ENCODE peak calls at places on chromosomes 16 and 17, in seven cellular contexts. M is adrenal gland, G is dorsolateral prefrontal cortex, T is keratinocyte, N is coronary artery, V is WTC11, E is pancreas. J is an unnamed sample.

GRCh38 chr17:31453896-31454295 is 62.4 kb downstream of the RAB11FIP4 start:
- DNase-seq in E (no peak), G (no peak), T (no peak), N (no peak), V (no peak), M (no peak), J (no peak)

GRCh38 chr17:63693411-63694113 is 6.4 kb downstream of the LIMD2 start:
- DNase-seq in G (no peak), M (no peak), T (no peak), V (no peak), N (no peak), E (no peak), J (no peak)

GRCh38 chr16:89207993-89208392 is 7.7 kb upstream of the SLC22A31 start:
- DNase-seq in V (no peak), E (no peak), N (no peak), G (no peak), T (no peak), M (no peak), J (no peak)

GRCh38 chr17:20189979-20190378 is 180.8 kb downstream of the SPECC1 start:
- DNase-seq in V (no peak), N (no peak), G (no peak), T (no peak), M (no peak), E (no peak), J (no peak)

GRCh38 chr16:28264656-28265055 is 27.7 kb upstream of the SBK1 start:
- DNase-seq in E (no peak), T (no peak), M (peak; percentile 30), V (no peak), G (peak; percentile 30), N (no peak), J (peak; percentile 23)

GRCh38 chr17:64657610-64658125 is 4.4 kb downstream of the SMURF2 start:
- DNase-seq in V (no peak), N (no peak), E (no peak), M (no peak), T (no peak), G (no peak), J (no peak)

GRCh38 chr17:73773702-73774101 is 129.5 kb upstream of the SDK2 start:
- DNase-seq in N (no peak), G (no peak), V (no peak), E (no peak), T (no peak), M (no peak), J (no peak)

GRCh38 chr16:71709231-71709781 is 15.2 kb downstream of the PHLPP2 start:
- DNase-seq in V (no peak), T (no peak), G (no peak), M (no peak), N (no peak), E (no peak), J (peak; percentile 37)

GRCh38 chr16:57367111-57367752 is 5.1 kb upstream of the CX3CL1 start:
- DNase-seq in G (no peak), V (no peak), E (peak; percentile 57), T (no peak), M (no peak), N (no peak), J (no peak)

GRCh38 chr16:22191966-22192260 is 14.2 kb upstream of the EEF2K start:
- DNase-seq in M (peak; percentile 50), G (no peak), V (no peak), T (no peak), E (no peak), N (no peak), J (peak; percentile 46)

GRCh38 chr17:29051731-29052130 is 8.8 kb downstream of the PIPOX start:
- DNase-seq in N (no peak), E (no peak), M (no peak), T (no peak), V (no peak), G (no peak), J (no peak)

GRCh38 chr16:86089986-86090385 is 191.0 kb downstream of the IRF8 start:
- DNase-seq in M (no peak), N (no peak), V (no peak), T (no peak), G (no peak), E (no peak), J (no peak)

GRCh38 chr16:29926675-29927522 is 873 bp upstream of the KCTD13 start:
- DNase-seq in E (peak; percentile 46), G (no peak), V (no peak), N (no peak), M (peak; percentile 68), T (no peak), J (no peak)

GRCh38 chr17:32124985-32125847 is 17.1 kb upstream of the RHOT1 start:
- DNase-seq in E (no peak), N (no peak), M (no peak), T (no peak), V (no peak), G (no peak), J (no peak)

GRCh38 chr16:17416461-17417221 is 54.1 kb downstream of the XYLT1 start:
- DNase-seq in V (peak; percentile 31), N (no peak), T (no peak), M (peak; percentile 64), G (no peak), E (peak; percentile 38), J (peak; percentile 5)

GRCh38 chr17:78289802-78290363 is 58.5 kb downstream of the TMEM235 start:
- DNase-seq in N (no peak), T (peak; percentile 69), G (peak; percentile 51), E (peak; percentile 79), V (peak; percentile 78), M (peak; percentile 82), J (peak; percentile 97)

GRCh38 chr17:80106176-80106575 is 4.8 kb downstream of the GAA start:
- DNase-seq in M (no peak), T (no peak), G (peak; percentile 13), N (no peak), V (no peak), E (no peak), J (no peak)

GRCh38 chr17:69325518-69326301 is 1.2 kb downstream of the ABCA5 start:
- DNase-seq in E (peak; percentile 19), M (no peak), G (no peak), V (no peak), T (no peak), N (no peak), J (no peak)

GRCh38 chr16:83355570-83356218 is 452.1 kb upstream of the HSBP1 start:
- DNase-seq in M (no peak), G (no peak), T (no peak), E (no peak), V (no peak), N (no peak), J (no peak)

GRCh38 chr16:52171481-52171880 is 375.5 kb downstream of the TOX3 start:
- DNase-seq in G (no peak), V (no peak), N (no peak), M (no peak), E (no peak), T (no peak), J (no peak)

GRCh38 chr16:2514333-2515179 is 804 bp downstream of the ATP6V0C start:
- DNase-seq in G (no peak), T (no peak), N (no peak), V (no peak), M (no peak), E (peak; percentile 63), J (no peak)

GRCh38 chr16:2513405-2514332 is at the start of gene ATP6V0C:
- DNase-seq in M (peak; percentile 94), V (peak; percentile 92), T (no peak), E (peak; percentile 96), G (peak; percentile 90), N (peak; percentile 93), J (peak; percentile 85)

GRCh38 chr16:2511128-2511785 is 2.5 kb upstream of the ATP6V0C start:
- DNase-seq in V (peak; percentile 60), N (no peak), E (no peak), G (peak; percentile 60), M (no peak), T (no peak), J (peak; percentile 70)

GRCh38 chr16:2511996-2512919 is 1.5 kb upstream of the ATP6V0C start:
- DNase-seq in T (no peak), M (no peak), N (no peak), G (no peak), E (no peak), V (no peak), J (no peak)

DNA sequence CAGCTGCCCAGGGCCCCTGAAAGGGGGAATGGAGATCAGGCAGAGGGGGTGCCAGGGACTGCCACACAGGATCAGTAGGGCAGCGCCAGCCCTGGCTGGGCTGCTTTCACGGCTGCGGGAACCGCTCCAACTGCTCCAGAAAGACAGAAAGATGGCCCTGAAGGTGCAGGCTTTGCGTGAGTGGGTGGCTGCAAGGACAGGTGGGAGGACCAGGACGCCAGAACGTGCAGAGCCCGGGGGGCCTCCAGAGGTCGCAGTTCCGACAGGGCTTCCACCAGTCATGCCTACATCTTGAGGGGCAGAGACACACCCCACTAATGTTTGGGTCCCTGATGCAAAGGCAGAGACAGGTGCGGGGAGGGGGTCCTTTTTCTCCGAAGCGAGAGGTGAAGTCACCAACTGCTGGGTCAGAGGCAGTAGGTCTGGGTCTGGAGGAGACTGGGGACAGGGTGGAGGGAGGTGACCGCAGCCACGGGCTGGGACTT is 790 bp upstream of the ATP6V0C start:
- DNase-seq in M (no peak), E (peak; percentile 63), N (no peak), V (peak; percentile 62), T (no peak), G (no peak), J (no peak)
- TF ChIP-seq CTCF in M (no peak), E (no peak), N (no peak), V (no peak), T (no peak), G (no peak), J (no peak)

DNA sequence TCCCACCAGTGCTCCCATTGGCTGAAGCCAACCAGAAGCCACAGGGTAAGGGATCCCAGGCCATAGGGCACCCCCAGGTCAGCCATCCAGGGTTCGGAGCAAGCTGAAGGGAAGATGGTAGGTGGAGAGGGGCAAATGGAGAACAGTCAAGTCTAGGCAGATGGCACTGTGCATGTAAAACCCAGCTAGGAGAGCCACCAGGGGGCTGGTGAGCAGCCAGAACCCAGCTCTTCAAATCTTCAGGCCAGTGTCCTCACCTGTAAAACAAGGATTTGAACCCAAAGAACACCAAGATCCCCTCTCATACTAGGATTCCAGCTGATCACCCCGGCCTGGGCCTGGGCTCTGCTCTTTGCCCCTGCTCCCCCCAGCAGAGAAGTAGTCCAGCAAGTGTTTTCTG is 43.5 kb downstream of the GINS3 start:
- DNase-seq in G (no peak), N (no peak), E (no peak), M (no peak), V (no peak), T (no peak), J (no peak)
- TF ChIP-seq CTCF in G (no peak), N (no peak), E (no peak), M (no peak), V (no peak), T (no peak), J (no peak)

DNA sequence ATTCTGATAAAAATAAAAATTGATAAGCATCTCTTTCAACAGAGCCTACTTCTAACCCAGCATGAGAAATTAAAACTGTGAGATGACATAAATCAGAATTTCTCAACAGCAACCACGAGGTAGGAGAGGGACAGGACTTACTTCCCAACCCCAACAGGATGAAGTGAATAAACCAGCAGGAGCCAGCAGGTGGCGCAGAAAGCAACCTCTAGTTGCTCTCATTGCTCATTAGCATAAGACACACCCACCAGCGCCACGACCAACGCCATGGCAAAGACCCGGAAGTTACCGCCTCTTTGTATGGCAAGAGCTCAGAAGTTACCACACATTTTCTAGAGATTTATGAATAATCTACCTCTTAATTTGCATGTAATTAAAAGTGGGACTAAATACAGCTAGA is 189.4 kb upstream of the CDH8 start:
- DNase-seq in V (peak; percentile 94), T (peak; percentile 71), M (peak; percentile 87), G (peak; percentile 68), N (no peak), E (peak; percentile 84), J (peak; percentile 1)
- TF ChIP-seq CTCF in V (peak; percentile 77), T (peak; percentile 89), M (peak; percentile 65), G (peak; percentile 42), N (no peak), E (no peak), J (no peak)

GRCh38 chr16:49861299-49861698 is 5.4 kb upstream of the ZNF423 start:
- DNase-seq in G (no peak), T (no peak), E (no peak), M (no peak), V (no peak), N (no peak), J (no peak)
- TF ChIP-seq CTCF in G (no peak), T (no peak), E (no peak), M (no peak), V (no peak), N (no peak), J (no peak)

J was measured in choroid plexus epithelial cell.